ENCODE peak calls at places on chromosome 15, in four cellular contexts. One of them, this sample, is unnamed.

GRCh38 chr15:101201411-101202174 is 50.3 kb downstream of the CHSY1 start:
- DNase-seq in NCI-H2029 treated with DMSO at 0.1 percent for 48 hours: no peak
- DNase-seq in HTR-8/SVneo: peak
- DNase-seq in activated T-cell treated with anti-CD3 and anti-CD28 coated beads, Interleukin-2, amount 50 U/mL, for 72 hours: peak
- DNase-seq in this sample: peak

GRCh38 chr15:99393641-99394040 is 142.4 kb downstream of the LRRC28 start:
- DNase-seq in NCI-H2029 treated with DMSO at 0.1 percent for 48 hours: no peak
- DNase-seq in HTR-8/SVneo: no peak
- DNase-seq in activated T-cell treated with anti-CD3 and anti-CD28 coated beads, Interleukin-2, amount 50 U/mL, for 72 hours: no peak
- DNase-seq in this sample: no peak

GRCh38 chr15:65032823-65033537 is 3.5 kb upstream of the MTFMT start:
- DNase-seq in NCI-H2029 treated with DMSO at 0.1 percent for 48 hours: no peak
- DNase-seq in HTR-8/SVneo: peak
- DNase-seq in activated T-cell treated with anti-CD3 and anti-CD28 coated beads, Interleukin-2, amount 50 U/mL, for 72 hours: peak
- DNase-seq in this sample: peak

GRCh38 chr15:77036537-77037474 is 34.1 kb downstream of the TSPAN3 start:
- DNase-seq in NCI-H2029 treated with DMSO at 0.1 percent for 48 hours: no peak
- DNase-seq in HTR-8/SVneo: no peak
- DNase-seq in activated T-cell treated with anti-CD3 and anti-CD28 coated beads, Interleukin-2, amount 50 U/mL, for 72 hours: no peak
- DNase-seq in this sample: no peak

GRCh38 chr15:73654659-73655058 is 21.5 kb upstream of the NPTN start:
- DNase-seq in NCI-H2029 treated with DMSO at 0.1 percent for 48 hours: no peak
- DNase-seq in HTR-8/SVneo: no peak
- DNase-seq in activated T-cell treated with anti-CD3 and anti-CD28 coated beads, Interleukin-2, amount 50 U/mL, for 72 hours: no peak
- DNase-seq in this sample: no peak

GRCh38 chr15:72205896-72206676 is 8.5 kb upstream of the GRAMD2A start:
- DNase-seq in NCI-H2029 treated with DMSO at 0.1 percent for 48 hours: no peak
- DNase-seq in HTR-8/SVneo: no peak
- DNase-seq in activated T-cell treated with anti-CD3 and anti-CD28 coated beads, Interleukin-2, amount 50 U/mL, for 72 hours: no peak
- DNase-seq in this sample: no peak

GRCh38 chr15:31151301-31152233 is 50.0 kb upstream of the TRPM1 start:
- DNase-seq in NCI-H2029 treated with DMSO at 0.1 percent for 48 hours: no peak
- DNase-seq in HTR-8/SVneo: no peak
- DNase-seq in activated T-cell treated with anti-CD3 and anti-CD28 coated beads, Interleukin-2, amount 50 U/mL, for 72 hours: no peak
- DNase-seq in this sample: no peak

GRCh38 chr15:90864507-90864906 is 3.9 kb upstream of the FURIN start:
- DNase-seq in NCI-H2029 treated with DMSO at 0.1 percent for 48 hours: no peak
- DNase-seq in HTR-8/SVneo: no peak
- DNase-seq in activated T-cell treated with anti-CD3 and anti-CD28 coated beads, Interleukin-2, amount 50 U/mL, for 72 hours: no peak
- DNase-seq in this sample: peak

GRCh38 chr15:58447244-58448010 is 15.6 kb downstream of the LIPC start:
- DNase-seq in NCI-H2029 treated with DMSO at 0.1 percent for 48 hours: no peak
- DNase-seq in HTR-8/SVneo: no peak
- DNase-seq in activated T-cell treated with anti-CD3 and anti-CD28 coated beads, Interleukin-2, amount 50 U/mL, for 72 hours: no peak
- DNase-seq in this sample: no peak

GRCh38 chr15:52760562-52760961 is 29.6 kb downstream of the ONECUT1 start:
- DNase-seq in NCI-H2029 treated with DMSO at 0.1 percent for 48 hours: no peak
- DNase-seq in HTR-8/SVneo: no peak
- DNase-seq in activated T-cell treated with anti-CD3 and anti-CD28 coated beads, Interleukin-2, amount 50 U/mL, for 72 hours: no peak
- DNase-seq in this sample: no peak

GRCh38 chr15:57555270-57555669 is 36.4 kb upstream of the MYZAP start:
- DNase-seq in NCI-H2029 treated with DMSO at 0.1 percent for 48 hours: no peak
- DNase-seq in HTR-8/SVneo: no peak
- DNase-seq in activated T-cell treated with anti-CD3 and anti-CD28 coated beads, Interleukin-2, amount 50 U/mL, for 72 hours: no peak
- DNase-seq in this sample: no peak

GRCh38 chr15:73700041-73700842 is 16.1 kb downstream of the CD276 start:
- DNase-seq in NCI-H2029 treated with DMSO at 0.1 percent for 48 hours: peak
- DNase-seq in HTR-8/SVneo: peak
- DNase-seq in activated T-cell treated with anti-CD3 and anti-CD28 coated beads, Interleukin-2, amount 50 U/mL, for 72 hours: peak
- DNase-seq in this sample: peak

GRCh38 chr15:59303136-59303535 is 69.5 kb downstream of the MYO1E start:
- DNase-seq in NCI-H2029 treated with DMSO at 0.1 percent for 48 hours: no peak
- DNase-seq in HTR-8/SVneo: no peak
- DNase-seq in activated T-cell treated with anti-CD3 and anti-CD28 coated beads, Interleukin-2, amount 50 U/mL, for 72 hours: no peak
- DNase-seq in this sample: no peak

GRCh38 chr15:51155016-51155580 is 60.4 kb upstream of the TNFAIP8L3 start:
- DNase-seq in NCI-H2029 treated with DMSO at 0.1 percent for 48 hours: no peak
- DNase-seq in HTR-8/SVneo: no peak
- DNase-seq in activated T-cell treated with anti-CD3 and anti-CD28 coated beads, Interleukin-2, amount 50 U/mL, for 72 hours: no peak
- DNase-seq in this sample: no peak

GRCh38 chr15:98725874-98726273 is 77.5 kb downstream of the IGF1R start:
- DNase-seq in NCI-H2029 treated with DMSO at 0.1 percent for 48 hours: no peak
- DNase-seq in HTR-8/SVneo: no peak
- DNase-seq in activated T-cell treated with anti-CD3 and anti-CD28 coated beads, Interleukin-2, amount 50 U/mL, for 72 hours: no peak
- DNase-seq in this sample: no peak

GRCh38 chr15:67092726-67093125 is 27.3 kb downstream of the SMAD3 start:
- DNase-seq in NCI-H2029 treated with DMSO at 0.1 percent for 48 hours: no peak
- DNase-seq in HTR-8/SVneo: no peak
- DNase-seq in activated T-cell treated with anti-CD3 and anti-CD28 coated beads, Interleukin-2, amount 50 U/mL, for 72 hours: no peak
- DNase-seq in this sample: no peak

GRCh38 chr15:67821784-67822451 is 3.4 kb upstream of the SKOR1 start:
- DNase-seq in NCI-H2029 treated with DMSO at 0.1 percent for 48 hours: no peak
- DNase-seq in HTR-8/SVneo: no peak
- DNase-seq in activated T-cell treated with anti-CD3 and anti-CD28 coated beads, Interleukin-2, amount 50 U/mL, for 72 hours: no peak
- DNase-seq in this sample: no peak

GRCh38 chr15:48395532-48396011 is 64.3 kb downstream of the DUT start:
- DNase-seq in NCI-H2029 treated with DMSO at 0.1 percent for 48 hours: no peak
- DNase-seq in HTR-8/SVneo: no peak
- DNase-seq in activated T-cell treated with anti-CD3 and anti-CD28 coated beads, Interleukin-2, amount 50 U/mL, for 72 hours: no peak
- DNase-seq in this sample: no peak

GRCh38 chr15:62163847-62164499 is 1.1 kb downstream of the C2CD4B start:
- DNase-seq in NCI-H2029 treated with DMSO at 0.1 percent for 48 hours: no peak
- DNase-seq in HTR-8/SVneo: no peak
- DNase-seq in activated T-cell treated with anti-CD3 and anti-CD28 coated beads, Interleukin-2, amount 50 U/mL, for 72 hours: no peak
- DNase-seq in this sample: no peak

GRCh38 chr15:77985031-77985930 is 92.2 kb downstream of the TBC1D2B start:
- DNase-seq in NCI-H2029 treated with DMSO at 0.1 percent for 48 hours: no peak
- DNase-seq in HTR-8/SVneo: no peak
- DNase-seq in activated T-cell treated with anti-CD3 and anti-CD28 coated beads, Interleukin-2, amount 50 U/mL, for 72 hours: no peak
- DNase-seq in this sample: no peak

GRCh38 chr15:77457619-77458265 is 37.1 kb downstream of the HMG20A start:
- DNase-seq in NCI-H2029 treated with DMSO at 0.1 percent for 48 hours: no peak
- DNase-seq in HTR-8/SVneo: no peak
- DNase-seq in activated T-cell treated with anti-CD3 and anti-CD28 coated beads, Interleukin-2, amount 50 U/mL, for 72 hours: no peak
- DNase-seq in this sample: no peak

GRCh38 chr15:85533949-85534543 is 153.6 kb downstream of the AKAP13 start:
- DNase-seq in NCI-H2029 treated with DMSO at 0.1 percent for 48 hours: no peak
- DNase-seq in HTR-8/SVneo: no peak
- DNase-seq in activated T-cell treated with anti-CD3 and anti-CD28 coated beads, Interleukin-2, amount 50 U/mL, for 72 hours: no peak
- DNase-seq in this sample: peak

GRCh38 chr15:47561102-47561501 is 156.2 kb upstream of the SEMA6D start:
- DNase-seq in NCI-H2029 treated with DMSO at 0.1 percent for 48 hours: no peak
- DNase-seq in HTR-8/SVneo: no peak
- DNase-seq in activated T-cell treated with anti-CD3 and anti-CD28 coated beads, Interleukin-2, amount 50 U/mL, for 72 hours: no peak
- DNase-seq in this sample: no peak

GRCh38 chr15:87866961-87867360 is 389.6 kb downstream of the NTRK3 start:
- DNase-seq in NCI-H2029 treated with DMSO at 0.1 percent for 48 hours: no peak
- DNase-seq in HTR-8/SVneo: no peak
- DNase-seq in activated T-cell treated with anti-CD3 and anti-CD28 coated beads, Interleukin-2, amount 50 U/mL, for 72 hours: no peak
- DNase-seq in this sample: no peak

GRCh38 chr15:91882858-91883586 is 29.5 kb downstream of the SLCO3A1 start:
- DNase-seq in NCI-H2029 treated with DMSO at 0.1 percent for 48 hours: no peak
- DNase-seq in HTR-8/SVneo: no peak
- DNase-seq in activated T-cell treated with anti-CD3 and anti-CD28 coated beads, Interleukin-2, amount 50 U/mL, for 72 hours: no peak
- DNase-seq in this sample: no peak

GRCh38 chr15:76752549-76752948 is 152.6 kb downstream of the SCAPER start:
- DNase-seq in NCI-H2029 treated with DMSO at 0.1 percent for 48 hours: no peak
- DNase-seq in HTR-8/SVneo: no peak
- DNase-seq in activated T-cell treated with anti-CD3 and anti-CD28 coated beads, Interleukin-2, amount 50 U/mL, for 72 hours: peak
- DNase-seq in this sample: peak

GRCh38 chr15:70792171-70792573 is 28.8 kb upstream of the UACA start:
- DNase-seq in NCI-H2029 treated with DMSO at 0.1 percent for 48 hours: no peak
- DNase-seq in HTR-8/SVneo: no peak
- DNase-seq in activated T-cell treated with anti-CD3 and anti-CD28 coated beads, Interleukin-2, amount 50 U/mL, for 72 hours: no peak
- DNase-seq in this sample: no peak

GRCh38 chr15:37765809-37766208 is 168.6 kb upstream of the TMCO5A start:
- DNase-seq in NCI-H2029 treated with DMSO at 0.1 percent for 48 hours: no peak
- DNase-seq in HTR-8/SVneo: no peak
- DNase-seq in activated T-cell treated with anti-CD3 and anti-CD28 coated beads, Interleukin-2, amount 50 U/mL, for 72 hours: no peak
- DNase-seq in this sample: peak

GRCh38 chr15:73873889-73874511 is 636 bp downstream of the TBC1D21 start:
- DNase-seq in NCI-H2029 treated with DMSO at 0.1 percent for 48 hours: no peak
- DNase-seq in HTR-8/SVneo: peak
- DNase-seq in activated T-cell treated with anti-CD3 and anti-CD28 coated beads, Interleukin-2, amount 50 U/mL, for 72 hours: peak
- DNase-seq in this sample: peak

GRCh38 chr15:81723758-81724157 is 322.1 kb downstream of the MEX3B start:
- DNase-seq in NCI-H2029 treated with DMSO at 0.1 percent for 48 hours: no peak
- DNase-seq in HTR-8/SVneo: no peak
- DNase-seq in activated T-cell treated with anti-CD3 and anti-CD28 coated beads, Interleukin-2, amount 50 U/mL, for 72 hours: no peak
- DNase-seq in this sample: no peak

GRCh38 chr15:41161336-41161735 is 45.3 kb upstream of the INO80 start:
- DNase-seq in NCI-H2029 treated with DMSO at 0.1 percent for 48 hours: no peak
- DNase-seq in HTR-8/SVneo: no peak
- DNase-seq in activated T-cell treated with anti-CD3 and anti-CD28 coated beads, Interleukin-2, amount 50 U/mL, for 72 hours: no peak
- DNase-seq in this sample: no peak

GRCh38 chr15:66997212-66997611 is 68.2 kb upstream of the SMAD3 start:
- DNase-seq in NCI-H2029 treated with DMSO at 0.1 percent for 48 hours: no peak
- DNase-seq in HTR-8/SVneo: peak
- DNase-seq in activated T-cell treated with anti-CD3 and anti-CD28 coated beads, Interleukin-2, amount 50 U/mL, for 72 hours: no peak
- DNase-seq in this sample: no peak

GRCh38 chr15:89785771-89786135 is 9.6 kb downstream of the MESP2 start:
- DNase-seq in NCI-H2029 treated with DMSO at 0.1 percent for 48 hours: no peak
- DNase-seq in HTR-8/SVneo: no peak
- DNase-seq in activated T-cell treated with anti-CD3 and anti-CD28 coated beads, Interleukin-2, amount 50 U/mL, for 72 hours: no peak
- DNase-seq in this sample: no peak

GRCh38 chr15:74917676-74918075 is 11.0 kb upstream of the FAM219B start:
- DNase-seq in NCI-H2029 treated with DMSO at 0.1 percent for 48 hours: no peak
- DNase-seq in HTR-8/SVneo: no peak
- DNase-seq in activated T-cell treated with anti-CD3 and anti-CD28 coated beads, Interleukin-2, amount 50 U/mL, for 72 hours: no peak
- DNase-seq in this sample: no peak

GRCh38 chr15:40358492-40359353 is 704 bp downstream of the DISP2 start:
- DNase-seq in NCI-H2029 treated with DMSO at 0.1 percent for 48 hours: no peak
- DNase-seq in HTR-8/SVneo: no peak
- DNase-seq in activated T-cell treated with anti-CD3 and anti-CD28 coated beads, Interleukin-2, amount 50 U/mL, for 72 hours: peak
- DNase-seq in this sample: peak

GRCh38 chr15:43268111-43269105 is 1.7 kb upstream of the TGM5 start:
- DNase-seq in NCI-H2029 treated with DMSO at 0.1 percent for 48 hours: no peak
- DNase-seq in HTR-8/SVneo: peak
- DNase-seq in activated T-cell treated with anti-CD3 and anti-CD28 coated beads, Interleukin-2, amount 50 U/mL, for 72 hours: peak
- DNase-seq in this sample: peak